ENCODE peak calls at places on chromosomes 4 and X, in five cellular contexts. One of them, this sample, is unnamed.
A peak's percentile ranks its signal among the peaks of the same experiment; 100 is the strongest.

GRCh38 chrX:16185725-16186136 is 18.4 kb downstream of the MAGEB17 start:
- DNase-seq in caudate nucleus: no peak
- DNase-seq in iPS-NIHi11: no peak
- DNase-seq in activated CD4-positive, alpha-beta T cell treated with anti-CD3 and anti-CD28 coated beads for 24 hours: no peak
- DNase-seq in NCI-H460: no peak
- DNase-seq in this sample: no peak

GRCh38 chr4:48005781-48006180 is 10.7 kb downstream of the CNGA1 start:
- DNase-seq in caudate nucleus: no peak
- DNase-seq in iPS-NIHi11: no peak
- DNase-seq in activated CD4-positive, alpha-beta T cell treated with anti-CD3 and anti-CD28 coated beads for 24 hours: no peak
- DNase-seq in NCI-H460: no peak
- DNase-seq in this sample: no peak

GRCh38 chr4:182562350-182562749 is 319.1 kb downstream of the TENM3 start:
- DNase-seq in caudate nucleus: no peak
- DNase-seq in iPS-NIHi11: no peak
- DNase-seq in activated CD4-positive, alpha-beta T cell treated with anti-CD3 and anti-CD28 coated beads for 24 hours: no peak
- DNase-seq in NCI-H460: no peak
- DNase-seq in this sample: no peak

GRCh38 chr4:27178066-27178465 is 317.4 kb downstream of the STIM2 start:
- DNase-seq in caudate nucleus: no peak
- DNase-seq in iPS-NIHi11: no peak
- DNase-seq in activated CD4-positive, alpha-beta T cell treated with anti-CD3 and anti-CD28 coated beads for 24 hours: no peak
- DNase-seq in NCI-H460: no peak
- DNase-seq in this sample: no peak

GRCh38 chrX:133983243-133983973 is 2.0 kb downstream of the GPC3 start:
- DNase-seq in caudate nucleus: no peak
- DNase-seq in iPS-NIHi11: no peak
- DNase-seq in activated CD4-positive, alpha-beta T cell treated with anti-CD3 and anti-CD28 coated beads for 24 hours: no peak
- DNase-seq in NCI-H460: no peak
- DNase-seq in this sample: no peak

GRCh38 chr4:74423101-74423500 is 21.8 kb upstream of the AREG start:
- DNase-seq in caudate nucleus: no peak
- DNase-seq in iPS-NIHi11: no peak
- DNase-seq in activated CD4-positive, alpha-beta T cell treated with anti-CD3 and anti-CD28 coated beads for 24 hours: no peak
- DNase-seq in NCI-H460: peak; percentile 52
- DNase-seq in this sample: no peak

GRCh38 chrX:124228849-124229248 is 103.6 kb upstream of the TEX13D start:
- DNase-seq in caudate nucleus: no peak
- DNase-seq in iPS-NIHi11: no peak
- DNase-seq in activated CD4-positive, alpha-beta T cell treated with anti-CD3 and anti-CD28 coated beads for 24 hours: no peak
- DNase-seq in NCI-H460: no peak
- DNase-seq in this sample: no peak

GRCh38 chrX:143121471-143121870 is 95.7 kb downstream of the SPANXN4 start:
- DNase-seq in caudate nucleus: no peak
- DNase-seq in iPS-NIHi11: no peak
- DNase-seq in activated CD4-positive, alpha-beta T cell treated with anti-CD3 and anti-CD28 coated beads for 24 hours: no peak
- DNase-seq in NCI-H460: peak; percentile 41
- DNase-seq in this sample: no peak

GRCh38 chrX:153519569-153520285 is 2.3 kb downstream of the ATP2B3 start:
- DNase-seq in caudate nucleus: no peak
- DNase-seq in iPS-NIHi11: no peak
- DNase-seq in activated CD4-positive, alpha-beta T cell treated with anti-CD3 and anti-CD28 coated beads for 24 hours: no peak
- DNase-seq in NCI-H460: no peak
- DNase-seq in this sample: no peak

GRCh38 chr4:7511509-7511908 is 76.8 kb upstream of the PSAPL1 start:
- DNase-seq in caudate nucleus: no peak
- DNase-seq in iPS-NIHi11: no peak
- DNase-seq in activated CD4-positive, alpha-beta T cell treated with anti-CD3 and anti-CD28 coated beads for 24 hours: no peak
- DNase-seq in NCI-H460: no peak
- DNase-seq in this sample: no peak

GRCh38 chr4:26936284-26937065 is 75.8 kb downstream of the STIM2 start:
- DNase-seq in caudate nucleus: no peak
- DNase-seq in iPS-NIHi11: no peak
- DNase-seq in activated CD4-positive, alpha-beta T cell treated with anti-CD3 and anti-CD28 coated beads for 24 hours: no peak
- DNase-seq in NCI-H460: no peak
- DNase-seq in this sample: no peak

GRCh38 chr4:831483-831805 is 5.5 kb upstream of the CPLX1 start:
- DNase-seq in caudate nucleus: no peak
- DNase-seq in iPS-NIHi11: no peak
- DNase-seq in activated CD4-positive, alpha-beta T cell treated with anti-CD3 and anti-CD28 coated beads for 24 hours: no peak
- DNase-seq in NCI-H460: no peak
- DNase-seq in this sample: no peak

GRCh38 chr4:11805837-11806236 is 377.1 kb upstream of the HS3ST1 start:
- DNase-seq in caudate nucleus: no peak
- DNase-seq in iPS-NIHi11: peak; percentile 7
- DNase-seq in activated CD4-positive, alpha-beta T cell treated with anti-CD3 and anti-CD28 coated beads for 24 hours: no peak
- DNase-seq in NCI-H460: peak; percentile 8
- DNase-seq in this sample: no peak

GRCh38 chr4:15343000-15343399 is 84.8 kb upstream of the C1QTNF7 start:
- DNase-seq in caudate nucleus: no peak
- DNase-seq in iPS-NIHi11: no peak
- DNase-seq in activated CD4-positive, alpha-beta T cell treated with anti-CD3 and anti-CD28 coated beads for 24 hours: no peak
- DNase-seq in NCI-H460: no peak
- DNase-seq in this sample: no peak

GRCh38 chrX:87873347-87873941 is 355.8 kb downstream of the KLHL4 start:
- DNase-seq in caudate nucleus: no peak
- DNase-seq in iPS-NIHi11: no peak
- DNase-seq in activated CD4-positive, alpha-beta T cell treated with anti-CD3 and anti-CD28 coated beads for 24 hours: no peak
- DNase-seq in NCI-H460: no peak
- DNase-seq in this sample: no peak

GRCh38 chr4:5824635-5825034 is 68.3 kb downstream of the CRMP1 start:
- DNase-seq in caudate nucleus: no peak
- DNase-seq in iPS-NIHi11: peak; percentile 63
- DNase-seq in activated CD4-positive, alpha-beta T cell treated with anti-CD3 and anti-CD28 coated beads for 24 hours: no peak
- DNase-seq in NCI-H460: peak; percentile 14
- DNase-seq in this sample: no peak

GRCh38 chr4:148955926-148956325 is 513.7 kb upstream of the NR3C2 start:
- DNase-seq in caudate nucleus: no peak
- DNase-seq in iPS-NIHi11: no peak
- DNase-seq in activated CD4-positive, alpha-beta T cell treated with anti-CD3 and anti-CD28 coated beads for 24 hours: no peak
- DNase-seq in NCI-H460: no peak
- DNase-seq in this sample: no peak

GRCh38 chr4:16521156-16521915 is 295.1 kb upstream of the TAPT1 start:
- DNase-seq in caudate nucleus: no peak
- DNase-seq in iPS-NIHi11: no peak
- DNase-seq in activated CD4-positive, alpha-beta T cell treated with anti-CD3 and anti-CD28 coated beads for 24 hours: no peak
- DNase-seq in NCI-H460: no peak
- DNase-seq in this sample: no peak

GRCh38 chr4:75542824-75543223 is 13.0 kb upstream of the ODAPH start:
- DNase-seq in caudate nucleus: no peak
- DNase-seq in iPS-NIHi11: no peak
- DNase-seq in activated CD4-positive, alpha-beta T cell treated with anti-CD3 and anti-CD28 coated beads for 24 hours: no peak
- DNase-seq in NCI-H460: no peak
- DNase-seq in this sample: no peak

GRCh38 chr4:139014391-139015268 is 951 bp upstream of the NOCT start:
- DNase-seq in caudate nucleus: no peak
- DNase-seq in iPS-NIHi11: peak; percentile 34
- DNase-seq in activated CD4-positive, alpha-beta T cell treated with anti-CD3 and anti-CD28 coated beads for 24 hours: peak; percentile 9
- DNase-seq in NCI-H460: peak; percentile 76
- DNase-seq in this sample: no peak

GRCh38 chrX:11412715-11413623 is 119.8 kb downstream of the AMELX start:
- DNase-seq in caudate nucleus: no peak
- DNase-seq in iPS-NIHi11: no peak
- DNase-seq in activated CD4-positive, alpha-beta T cell treated with anti-CD3 and anti-CD28 coated beads for 24 hours: no peak
- DNase-seq in NCI-H460: no peak
- DNase-seq in this sample: no peak

GRCh38 chr4:124192544-124192943 is 520.0 kb downstream of the ANKRD50 start:
- DNase-seq in caudate nucleus: no peak
- DNase-seq in iPS-NIHi11: no peak
- DNase-seq in activated CD4-positive, alpha-beta T cell treated with anti-CD3 and anti-CD28 coated beads for 24 hours: no peak
- DNase-seq in NCI-H460: no peak
- DNase-seq in this sample: no peak

GRCh38 chrX:109954333-109954732 is 48.6 kb upstream of the TMEM164 start:
- DNase-seq in caudate nucleus: no peak
- DNase-seq in iPS-NIHi11: no peak
- DNase-seq in activated CD4-positive, alpha-beta T cell treated with anti-CD3 and anti-CD28 coated beads for 24 hours: no peak
- DNase-seq in NCI-H460: no peak
- DNase-seq in this sample: no peak

GRCh38 chrX:97531824-97532223 is 648.1 kb downstream of the RPA4 start:
- DNase-seq in caudate nucleus: no peak
- DNase-seq in iPS-NIHi11: no peak
- DNase-seq in activated CD4-positive, alpha-beta T cell treated with anti-CD3 and anti-CD28 coated beads for 24 hours: no peak
- DNase-seq in NCI-H460: no peak
- DNase-seq in this sample: no peak

GRCh38 chr4:46258436-46258835 is 131.5 kb downstream of the GABRA2 start:
- DNase-seq in caudate nucleus: no peak
- DNase-seq in iPS-NIHi11: no peak
- DNase-seq in activated CD4-positive, alpha-beta T cell treated with anti-CD3 and anti-CD28 coated beads for 24 hours: no peak
- DNase-seq in NCI-H460: no peak
- DNase-seq in this sample: no peak

GRCh38 chrX:135086197-135086854 is 34.0 kb downstream of the ETDB start:
- DNase-seq in caudate nucleus: no peak
- DNase-seq in iPS-NIHi11: peak; percentile 49
- DNase-seq in activated CD4-positive, alpha-beta T cell treated with anti-CD3 and anti-CD28 coated beads for 24 hours: peak; percentile 44
- DNase-seq in NCI-H460: peak; percentile 65
- DNase-seq in this sample: peak; percentile 53

GRCh38 chr4:154049457-154050181 is 260.7 kb upstream of the SFRP2 start:
- DNase-seq in caudate nucleus: no peak
- DNase-seq in iPS-NIHi11: peak; percentile 76
- DNase-seq in activated CD4-positive, alpha-beta T cell treated with anti-CD3 and anti-CD28 coated beads for 24 hours: no peak
- DNase-seq in NCI-H460: no peak
- DNase-seq in this sample: no peak

This sample was measured in stimulated activated effector memory CD8-positive, alpha-beta T cell treated with anti-CD3 and anti-CD28 coated beads, Interleukin-12 subunit alpha, Interleukin-12 subunit beta, amount 100 ng/mL, for 72 hours.